ENCODE peak calls at places on chromosome 15, in six cellular contexts. One of them, this sample, is unnamed.
A peak's percentile ranks its signal among the peaks of the same experiment; 100 is the strongest.

GRCh38 chr15:37015025-37015424 is 85.3 kb downstream of the MEIS2 start:
- DNase-seq in substantia nigra: no peak
- DNase-seq in COR-L47: no peak
- DNase-seq in neural progenitor cell: no peak
- DNase-seq in tibial nerve: no peak
- DNase-seq in progenitor cell of endocrine pancreas: no peak
- DNase-seq in this sample: no peak

GRCh38 chr15:78937132-78937739 is 7.6 kb downstream of the CTSH start:
- DNase-seq in neural progenitor cell: no peak
- DNase-seq in tibial nerve: no peak
- DNase-seq in progenitor cell of endocrine pancreas: no peak
- DNase-seq in substantia nigra: no peak
- DNase-seq in COR-L47: no peak
- DNase-seq in this sample: no peak

GRCh38 chr15:35728176-35728938 is 182.4 kb upstream of the DPH6 start:
- DNase-seq in substantia nigra: no peak
- DNase-seq in tibial nerve: no peak
- DNase-seq in progenitor cell of endocrine pancreas: no peak
- DNase-seq in COR-L47: peak; percentile 76
- DNase-seq in neural progenitor cell: no peak
- DNase-seq in this sample: no peak

GRCh38 chr15:91345761-91346160 is 245.7 kb downstream of the SV2B start:
- DNase-seq in progenitor cell of endocrine pancreas: no peak
- DNase-seq in neural progenitor cell: no peak
- DNase-seq in tibial nerve: no peak
- DNase-seq in substantia nigra: no peak
- DNase-seq in COR-L47: no peak
- DNase-seq in this sample: no peak

GRCh38 chr15:37019479-37020433 is 80.6 kb downstream of the MEIS2 start:
- DNase-seq in tibial nerve: no peak
- DNase-seq in neural progenitor cell: no peak
- DNase-seq in substantia nigra: no peak
- DNase-seq in COR-L47: no peak
- DNase-seq in progenitor cell of endocrine pancreas: no peak
- DNase-seq in this sample: no peak

GRCh38 chr15:63599401-63600000 is 2.3 kb downstream of the FBXL22 start:
- DNase-seq in neural progenitor cell: peak; percentile 48
- DNase-seq in tibial nerve: no peak
- DNase-seq in COR-L47: peak; percentile 66
- DNase-seq in progenitor cell of endocrine pancreas: no peak
- DNase-seq in substantia nigra: peak; percentile 70
- DNase-seq in this sample: no peak

GRCh38 chr15:87269566-87269965 is 987.0 kb downstream of the NTRK3 start:
- DNase-seq in progenitor cell of endocrine pancreas: no peak
- DNase-seq in substantia nigra: no peak
- DNase-seq in tibial nerve: no peak
- DNase-seq in COR-L47: no peak
- DNase-seq in neural progenitor cell: no peak
- DNase-seq in this sample: peak; percentile 39

GRCh38 chr15:96337991-96338771 is 7.7 kb downstream of the NR2F2 start:
- DNase-seq in COR-L47: no peak
- DNase-seq in neural progenitor cell: peak; percentile 4
- DNase-seq in tibial nerve: no peak
- DNase-seq in substantia nigra: no peak
- DNase-seq in progenitor cell of endocrine pancreas: no peak
- DNase-seq in this sample: no peak

GRCh38 chr15:67967871-67968423 is 86.2 kb upstream of the PIAS1 start:
- DNase-seq in neural progenitor cell: peak; percentile 90
- DNase-seq in COR-L47: peak; percentile 72
- DNase-seq in tibial nerve: peak; percentile 62
- DNase-seq in substantia nigra: peak; percentile 40
- DNase-seq in progenitor cell of endocrine pancreas: peak; percentile 52
- DNase-seq in this sample: no peak

GRCh38 chr15:57095896-57096295 is 177.5 kb downstream of the TCF12 start:
- DNase-seq in COR-L47: no peak
- DNase-seq in substantia nigra: no peak
- DNase-seq in neural progenitor cell: no peak
- DNase-seq in tibial nerve: no peak
- DNase-seq in progenitor cell of endocrine pancreas: no peak
- DNase-seq in this sample: no peak

GRCh38 chr15:70236306-70237103 is 138.8 kb upstream of the TLE3 start:
- DNase-seq in tibial nerve: no peak
- DNase-seq in progenitor cell of endocrine pancreas: no peak
- DNase-seq in COR-L47: no peak
- DNase-seq in neural progenitor cell: no peak
- DNase-seq in substantia nigra: no peak
- DNase-seq in this sample: peak; percentile 95

GRCh38 chr15:80801891-80802680 is 22.9 kb downstream of the CEMIP start:
- DNase-seq in substantia nigra: no peak
- DNase-seq in COR-L47: peak; percentile 23
- DNase-seq in neural progenitor cell: no peak
- DNase-seq in tibial nerve: no peak
- DNase-seq in progenitor cell of endocrine pancreas: no peak
- DNase-seq in this sample: no peak

GRCh38 chr15:70794596-70795310 is 31.4 kb upstream of the UACA start:
- DNase-seq in tibial nerve: no peak
- DNase-seq in progenitor cell of endocrine pancreas: no peak
- DNase-seq in COR-L47: no peak
- DNase-seq in neural progenitor cell: no peak
- DNase-seq in substantia nigra: no peak
- DNase-seq in this sample: no peak

GRCh38 chr15:60844431-60845174 is 365.7 kb upstream of the ICE2 start:
- DNase-seq in progenitor cell of endocrine pancreas: no peak
- DNase-seq in substantia nigra: no peak
- DNase-seq in COR-L47: no peak
- DNase-seq in neural progenitor cell: no peak
- DNase-seq in tibial nerve: no peak
- DNase-seq in this sample: no peak

GRCh38 chr15:40754574-40754882 is 526 bp downstream of the RMDN3 start:
- DNase-seq in tibial nerve: no peak
- DNase-seq in COR-L47: no peak
- DNase-seq in progenitor cell of endocrine pancreas: no peak
- DNase-seq in neural progenitor cell: peak; percentile 39
- DNase-seq in substantia nigra: no peak
- DNase-seq in this sample: no peak

GRCh38 chr15:33132722-33133345 is 61.7 kb downstream of the FMN1 start:
- DNase-seq in COR-L47: peak; percentile 70
- DNase-seq in neural progenitor cell: peak; percentile 64
- DNase-seq in tibial nerve: no peak
- DNase-seq in substantia nigra: no peak
- DNase-seq in progenitor cell of endocrine pancreas: peak; percentile 22
- DNase-seq in this sample: peak; percentile 49

GRCh38 chr15:34047893-34048775 is 9.1 kb upstream of the AVEN start:
- DNase-seq in COR-L47: no peak
- DNase-seq in tibial nerve: no peak
- DNase-seq in progenitor cell of endocrine pancreas: no peak
- DNase-seq in neural progenitor cell: no peak
- DNase-seq in substantia nigra: no peak
- DNase-seq in this sample: no peak

GRCh38 chr15:36362508-36362907 is 216.9 kb upstream of the CDIN1 start:
- DNase-seq in COR-L47: no peak
- DNase-seq in tibial nerve: no peak
- DNase-seq in substantia nigra: no peak
- DNase-seq in neural progenitor cell: no peak
- DNase-seq in progenitor cell of endocrine pancreas: no peak
- DNase-seq in this sample: no peak

GRCh38 chr15:80937718-80938117 is 51.9 kb downstream of the MESD start:
- DNase-seq in progenitor cell of endocrine pancreas: no peak
- DNase-seq in COR-L47: no peak
- DNase-seq in neural progenitor cell: no peak
- DNase-seq in substantia nigra: no peak
- DNase-seq in tibial nerve: no peak
- DNase-seq in this sample: no peak

GRCh38 chr15:29888651-29889050 is 66.4 kb upstream of the TJP1 start:
- DNase-seq in progenitor cell of endocrine pancreas: no peak
- DNase-seq in substantia nigra: peak; percentile 29
- DNase-seq in tibial nerve: no peak
- DNase-seq in neural progenitor cell: peak; percentile 60
- DNase-seq in COR-L47: no peak
- DNase-seq in this sample: no peak

GRCh38 chr15:101264011-101264410 is 12.2 kb upstream of the CHSY1 start:
- DNase-seq in COR-L47: no peak
- DNase-seq in neural progenitor cell: no peak
- DNase-seq in tibial nerve: no peak
- DNase-seq in progenitor cell of endocrine pancreas: no peak
- DNase-seq in substantia nigra: no peak
- DNase-seq in this sample: no peak

GRCh38 chr15:89136084-89136806 is 48.0 kb downstream of the ABHD2 start:
- DNase-seq in neural progenitor cell: no peak
- DNase-seq in substantia nigra: no peak
- DNase-seq in COR-L47: no peak
- DNase-seq in progenitor cell of endocrine pancreas: no peak
- DNase-seq in tibial nerve: no peak
- DNase-seq in this sample: no peak

GRCh38 chr15:59611277-59612260 is at the start of gene GCNT3:
- DNase-seq in COR-L47: no peak
- DNase-seq in progenitor cell of endocrine pancreas: no peak
- DNase-seq in substantia nigra: no peak
- DNase-seq in tibial nerve: no peak
- DNase-seq in neural progenitor cell: no peak
- DNase-seq in this sample: no peak

GRCh38 chr15:40282870-40283614 is at the start of gene ANKRD63:
- DNase-seq in substantia nigra: no peak
- DNase-seq in COR-L47: peak; percentile 39
- DNase-seq in neural progenitor cell: peak; percentile 61
- DNase-seq in tibial nerve: no peak
- DNase-seq in progenitor cell of endocrine pancreas: no peak
- DNase-seq in this sample: no peak

GRCh38 chr15:52857937-52858336 is 67.8 kb upstream of the ONECUT1 start:
- DNase-seq in COR-L47: no peak
- DNase-seq in progenitor cell of endocrine pancreas: no peak
- DNase-seq in neural progenitor cell: no peak
- DNase-seq in substantia nigra: no peak
- DNase-seq in tibial nerve: no peak
- DNase-seq in this sample: peak; percentile 26

GRCh38 chr15:100570282-100570681 is 31.7 kb downstream of the LINS1 start:
- DNase-seq in neural progenitor cell: no peak
- DNase-seq in COR-L47: no peak
- DNase-seq in substantia nigra: no peak
- DNase-seq in progenitor cell of endocrine pancreas: no peak
- DNase-seq in tibial nerve: no peak
- DNase-seq in this sample: no peak

GRCh38 chr15:64443747-64444621 is 16.4 kb upstream of the ZNF609 start:
- DNase-seq in COR-L47: no peak
- DNase-seq in neural progenitor cell: no peak
- DNase-seq in tibial nerve: no peak
- DNase-seq in substantia nigra: no peak
- DNase-seq in progenitor cell of endocrine pancreas: no peak
- DNase-seq in this sample: peak; percentile 80

GRCh38 chr15:62112616-62113593 is 46.1 kb downstream of the C2CD4A start:
- DNase-seq in COR-L47: no peak
- DNase-seq in neural progenitor cell: no peak
- DNase-seq in tibial nerve: no peak
- DNase-seq in progenitor cell of endocrine pancreas: no peak
- DNase-seq in substantia nigra: no peak
- DNase-seq in this sample: no peak

GRCh38 chr15:65085207-65085753 is 8.7 kb downstream of the KBTBD13 start:
- DNase-seq in tibial nerve: no peak
- DNase-seq in COR-L47: no peak
- DNase-seq in neural progenitor cell: no peak
- DNase-seq in substantia nigra: no peak
- DNase-seq in progenitor cell of endocrine pancreas: no peak
- DNase-seq in this sample: no peak

GRCh38 chr15:36831125-36831914 is 251.9 kb downstream of the CDIN1 start:
- DNase-seq in substantia nigra: no peak
- DNase-seq in tibial nerve: no peak
- DNase-seq in COR-L47: no peak
- DNase-seq in progenitor cell of endocrine pancreas: no peak
- DNase-seq in neural progenitor cell: no peak
- DNase-seq in this sample: peak; percentile 93

GRCh38 chr15:44340410-44340809 is 51.9 kb downstream of the GOLM2 start:
- DNase-seq in COR-L47: no peak
- DNase-seq in substantia nigra: no peak
- DNase-seq in progenitor cell of endocrine pancreas: no peak
- DNase-seq in neural progenitor cell: no peak
- DNase-seq in tibial nerve: no peak
- DNase-seq in this sample: peak; percentile 64

GRCh38 chr15:90553248-90553745 is 23.6 kb downstream of the CRTC3 start:
- DNase-seq in neural progenitor cell: no peak
- DNase-seq in tibial nerve: no peak
- DNase-seq in progenitor cell of endocrine pancreas: no peak
- DNase-seq in COR-L47: no peak
- DNase-seq in substantia nigra: no peak
- DNase-seq in this sample: peak; percentile 60

GRCh38 chr15:30043211-30043655 is 39.5 kb upstream of the GOLGA8J start:
- DNase-seq in neural progenitor cell: no peak
- DNase-seq in tibial nerve: no peak
- DNase-seq in progenitor cell of endocrine pancreas: no peak
- DNase-seq in COR-L47: no peak
- DNase-seq in substantia nigra: no peak
- DNase-seq in this sample: no peak

GRCh38 chr15:79002631-79003030 is 57.8 kb upstream of the CTSH start:
- DNase-seq in tibial nerve: no peak
- DNase-seq in progenitor cell of endocrine pancreas: no peak
- DNase-seq in substantia nigra: no peak
- DNase-seq in neural progenitor cell: no peak
- DNase-seq in COR-L47: no peak
- DNase-seq in this sample: no peak

GRCh38 chr15:67707520-67708283 is 117.6 kb upstream of the SKOR1 start:
- DNase-seq in tibial nerve: no peak
- DNase-seq in COR-L47: no peak
- DNase-seq in substantia nigra: no peak
- DNase-seq in progenitor cell of endocrine pancreas: no peak
- DNase-seq in neural progenitor cell: peak; percentile 36
- DNase-seq in this sample: no peak

GRCh38 chr15:64017591-64018163 is 28.6 kb downstream of the DAPK2 start:
- DNase-seq in neural progenitor cell: no peak
- DNase-seq in COR-L47: no peak
- DNase-seq in tibial nerve: no peak
- DNase-seq in substantia nigra: no peak
- DNase-seq in progenitor cell of endocrine pancreas: no peak
- DNase-seq in this sample: no peak

GRCh38 chr15:67922106-67922505 is 82.3 kb upstream of the RNU6-1 start:
- DNase-seq in substantia nigra: no peak
- DNase-seq in COR-L47: no peak
- DNase-seq in progenitor cell of endocrine pancreas: no peak
- DNase-seq in tibial nerve: no peak
- DNase-seq in neural progenitor cell: no peak
- DNase-seq in this sample: no peak

GRCh38 chr15:24856397-24857093 is 98.2 kb upstream of the SNRPN start:
- DNase-seq in substantia nigra: peak; percentile 63
- DNase-seq in progenitor cell of endocrine pancreas: peak; percentile 59
- DNase-seq in neural progenitor cell: peak; percentile 96
- DNase-seq in COR-L47: no peak
- DNase-seq in tibial nerve: no peak
- DNase-seq in this sample: no peak